ENCODE peak calls at places on chromosomes 3 and 15, in eight cellular contexts. One of them, this sample, is unnamed. For H3K4me1, the result is how much of the 10 kb centered on the place peaks cover.

GRCh38 chr3:158120330-158120729 is 10.4 kb downstream of the RSRC1 start:
- DNase-seq in hepatocyte: no peak
- DNase-seq in esophagus muscularis mucosa: no peak
- DNase-seq in fibroblast of lung: no peak
- DNase-seq in Panc1: no peak
- DNase-seq in A549: no peak
- DNase-seq in heart left ventricle: no peak
- DNase-seq in tibial artery: no peak
- DNase-seq in this sample: no peak

GRCh38 chr15:86743283-86743903 is 663.7 kb downstream of the AGBL1 start:
- DNase-seq in esophagus muscularis mucosa: no peak
- DNase-seq in tibial artery: no peak
- DNase-seq in Panc1: peak
- DNase-seq in fibroblast of lung: no peak
- DNase-seq in A549: peak
- DNase-seq in heart left ventricle: no peak
- DNase-seq in hepatocyte: peak
- DNase-seq in this sample: peak

GRCh38 chr15:75817151-75817935 is 25.9 kb upstream of the UBE2Q2 start:
- DNase-seq in A549: peak
- DNase-seq in tibial artery: no peak
- DNase-seq in hepatocyte: no peak
- DNase-seq in heart left ventricle: no peak
- DNase-seq in esophagus muscularis mucosa: no peak
- DNase-seq in fibroblast of lung: peak
- DNase-seq in Panc1: no peak
- DNase-seq in this sample: no peak

GRCh38 chr3:99114565-99115291 is 213.2 kb upstream of the DCBLD2 start:
- DNase-seq in hepatocyte: peak
- DNase-seq in esophagus muscularis mucosa: no peak
- DNase-seq in A549: peak
- DNase-seq in fibroblast of lung: peak
- DNase-seq in Panc1: no peak
- DNase-seq in tibial artery: no peak
- DNase-seq in heart left ventricle: no peak
- DNase-seq in this sample: no peak

GRCh38 chr3:87350367-87351199 is 74.2 kb upstream of the POU1F1 start:
- DNase-seq in heart left ventricle: no peak
- DNase-seq in tibial artery: no peak
- DNase-seq in hepatocyte: peak
- DNase-seq in fibroblast of lung: peak
- DNase-seq in Panc1: peak
- DNase-seq in esophagus muscularis mucosa: no peak
- DNase-seq in A549: peak
- DNase-seq in this sample: peak

GRCh38 chr15:31484369-31484951 is 157.8 kb downstream of the KLF13 start:
- DNase-seq in Panc1: no peak
- DNase-seq in tibial artery: peak
- DNase-seq in fibroblast of lung: no peak
- DNase-seq in A549: no peak
- DNase-seq in heart left ventricle: no peak
- DNase-seq in esophagus muscularis mucosa: no peak
- DNase-seq in hepatocyte: no peak
- DNase-seq in this sample: no peak

GRCh38 chr3:13461169-13462124 is 18.7 kb upstream of the HDAC11 start:
- DNase-seq in esophagus muscularis mucosa: no peak
- DNase-seq in fibroblast of lung: peak
- DNase-seq in tibial artery: no peak
- DNase-seq in hepatocyte: peak
- DNase-seq in A549: peak
- DNase-seq in Panc1: no peak
- DNase-seq in heart left ventricle: peak
- DNase-seq in this sample: peak

GRCh38 chr3:55481918-55482495 is 5.1 kb downstream of the WNT5A start:
- DNase-seq in Panc1: no peak
- DNase-seq in esophagus muscularis mucosa: no peak
- DNase-seq in A549: no peak
- DNase-seq in heart left ventricle: no peak
- DNase-seq in tibial artery: no peak
- DNase-seq in fibroblast of lung: peak
- DNase-seq in hepatocyte: peak
- DNase-seq in this sample: no peak

GRCh38 chr3:47000198-47000815 is 20.8 kb downstream of the NBEAL2 start:
- DNase-seq in esophagus muscularis mucosa: no peak
- DNase-seq in tibial artery: no peak
- DNase-seq in hepatocyte: no peak
- DNase-seq in fibroblast of lung: no peak
- DNase-seq in A549: no peak
- DNase-seq in Panc1: no peak
- DNase-seq in heart left ventricle: peak
- DNase-seq in this sample: no peak

GRCh38 chr15:86505951-86506350 is 426.3 kb downstream of the AGBL1 start:
- DNase-seq in tibial artery: no peak
- DNase-seq in heart left ventricle: no peak
- DNase-seq in hepatocyte: no peak
- DNase-seq in Panc1: no peak
- DNase-seq in A549: no peak
- DNase-seq in esophagus muscularis mucosa: no peak
- DNase-seq in fibroblast of lung: no peak
- DNase-seq in this sample: no peak

GRCh38 chr3:39414421-39414907 is 7.9 kb downstream of the RPSA start:
- DNase-seq in tibial artery: no peak
- DNase-seq in A549: peak
- DNase-seq in hepatocyte: no peak
- DNase-seq in esophagus muscularis mucosa: no peak
- DNase-seq in fibroblast of lung: peak
- DNase-seq in heart left ventricle: no peak
- DNase-seq in Panc1: no peak
- DNase-seq in this sample: no peak

GRCh38 chr15:50707878-50708427 is 21.4 kb upstream of the TRPM7 start:
- DNase-seq in Panc1: no peak
- DNase-seq in tibial artery: no peak
- DNase-seq in A549: no peak
- DNase-seq in fibroblast of lung: no peak
- DNase-seq in esophagus muscularis mucosa: no peak
- DNase-seq in heart left ventricle: no peak
- DNase-seq in hepatocyte: no peak
- DNase-seq in this sample: no peak

GRCh38 chr15:67082007-67082536 is 16.7 kb downstream of the SMAD3 start:
- DNase-seq in A549: no peak
- DNase-seq in heart left ventricle: no peak
- DNase-seq in fibroblast of lung: no peak
- DNase-seq in Panc1: no peak
- DNase-seq in esophagus muscularis mucosa: no peak
- DNase-seq in tibial artery: no peak
- DNase-seq in hepatocyte: no peak
- DNase-seq in this sample: peak

GRCh38 chr15:101641894-101642293 is 10.3 kb downstream of the TM2D3 start:
- DNase-seq in Panc1: no peak
- DNase-seq in esophagus muscularis mucosa: no peak
- DNase-seq in hepatocyte: no peak
- DNase-seq in tibial artery: no peak
- DNase-seq in fibroblast of lung: no peak
- DNase-seq in heart left ventricle: no peak
- DNase-seq in A549: no peak
- DNase-seq in this sample: no peak

DNA sequence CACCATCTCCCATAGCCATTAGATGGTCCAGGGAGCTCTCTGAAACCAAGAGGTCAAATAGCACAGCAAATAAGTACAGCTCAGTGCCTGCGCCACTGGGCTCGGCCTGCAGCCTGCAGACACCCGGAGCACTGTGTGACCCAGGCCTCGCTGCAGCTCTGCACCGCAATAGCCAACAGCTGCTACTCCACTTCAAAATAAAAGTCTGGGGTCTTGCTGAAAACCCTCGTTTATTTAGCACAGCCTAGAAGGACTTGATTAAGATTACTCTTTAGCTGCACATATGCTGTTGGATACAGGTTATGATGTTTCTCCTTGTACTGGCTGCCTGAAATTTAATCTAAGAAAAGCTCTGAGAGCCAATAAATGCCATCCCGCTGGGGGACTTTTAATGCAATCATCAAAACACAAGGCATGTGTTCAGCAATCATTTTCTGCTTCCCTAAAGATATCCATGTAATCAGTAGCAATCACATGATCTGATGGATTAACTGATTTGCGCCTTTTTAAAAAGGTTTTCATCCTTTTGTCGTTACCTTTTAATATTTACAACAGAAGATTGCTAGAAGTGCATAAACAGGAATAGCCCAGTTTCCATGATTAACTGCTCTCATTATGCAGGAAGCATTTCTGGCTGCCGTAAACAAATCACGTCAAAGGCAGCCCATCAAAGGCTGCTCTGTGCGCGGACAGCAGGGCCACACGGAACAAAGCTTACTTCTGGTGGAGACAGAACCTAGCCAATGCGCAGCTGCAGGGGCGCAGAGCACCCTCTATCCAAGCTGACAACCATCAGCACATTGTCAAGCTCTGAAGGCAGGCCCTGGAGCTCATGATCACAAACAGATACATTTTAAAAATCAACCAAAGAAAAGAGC is 58.8 kb downstream of the CLASP2 start:
- DNase-seq in hepatocyte: peak
- DNase-seq in fibroblast of lung: peak
- DNase-seq in tibial artery: peak
- DNase-seq in A549: peak
- DNase-seq in Panc1: no peak
- DNase-seq in heart left ventricle: peak
- DNase-seq in esophagus muscularis mucosa: no peak
- DNase-seq in this sample: no peak
- H3K4me3 ChIP-seq in hepatocyte: peak
- H3K4me3 ChIP-seq in fibroblast of lung: peak
- H3K4me3 ChIP-seq in tibial artery: peak
- H3K4me3 ChIP-seq in A549: peak
- H3K4me3 ChIP-seq in Panc1: peak
- H3K4me3 ChIP-seq in heart left ventricle: peak
- H3K4me3 ChIP-seq in esophagus muscularis mucosa: peak
- H3K4me3 ChIP-seq in this sample: peak

GRCh38 chr3:127820221-127820870 is 2.0 kb downstream of the MGLL start:
- DNase-seq in esophagus muscularis mucosa: no peak
- DNase-seq in hepatocyte: no peak
- DNase-seq in A549: peak
- DNase-seq in tibial artery: no peak
- DNase-seq in heart left ventricle: no peak
- DNase-seq in Panc1: no peak
- DNase-seq in fibroblast of lung: peak
- DNase-seq in this sample: peak
- TF ChIP-seq CTCF in esophagus muscularis mucosa: peak
- TF ChIP-seq CTCF in hepatocyte: no peak
- TF ChIP-seq CTCF in A549: no peak
- TF ChIP-seq CTCF in tibial artery: peak
- TF ChIP-seq CTCF in heart left ventricle: no peak
- TF ChIP-seq CTCF in Panc1: no peak
- TF ChIP-seq CTCF in fibroblast of lung: peak
- TF ChIP-seq CTCF in this sample: peak

DNA sequence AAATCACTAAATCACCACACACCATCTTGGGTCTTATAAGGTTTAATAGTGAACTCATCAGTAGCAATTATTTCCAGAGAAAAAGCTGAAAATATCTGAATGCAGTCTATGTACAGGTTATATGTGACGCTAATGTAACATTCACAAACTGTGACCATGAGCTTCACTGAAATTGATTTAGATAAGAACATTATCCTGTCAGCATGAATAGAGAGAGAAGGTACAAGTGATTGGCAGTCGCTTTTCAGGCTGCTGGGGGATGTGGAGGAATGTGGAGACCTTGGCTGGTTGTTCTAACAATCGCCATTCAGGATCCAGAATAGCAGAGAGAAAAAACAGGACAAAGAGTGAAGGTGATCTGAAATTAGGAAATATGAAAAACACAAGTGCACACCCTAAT is 98.1 kb downstream of the CADPS start:
- DNase-seq in tibial artery: no peak
- DNase-seq in fibroblast of lung: no peak
- DNase-seq in hepatocyte: no peak
- DNase-seq in heart left ventricle: no peak
- DNase-seq in esophagus muscularis mucosa: peak
- DNase-seq in A549: no peak
- DNase-seq in Panc1: no peak
- DNase-seq in this sample: no peak
- H3K4me1 ChIP-seq in tibial artery: under half
- H3K4me1 ChIP-seq in fibroblast of lung: under half
- H3K4me1 ChIP-seq in hepatocyte: under half
- H3K4me1 ChIP-seq in heart left ventricle: under half
- H3K4me1 ChIP-seq in esophagus muscularis mucosa: under half
- H3K4me1 ChIP-seq in A549: under half
- H3K4me1 ChIP-seq in Panc1: under half
- H3K4me1 ChIP-seq in this sample: under half

GRCh38 chr15:85168642-85169173 is 187.1 kb downstream of the PDE8A start:
- DNase-seq in hepatocyte: peak
- DNase-seq in tibial artery: no peak
- DNase-seq in A549: peak
- DNase-seq in heart left ventricle: no peak
- DNase-seq in Panc1: no peak
- DNase-seq in fibroblast of lung: peak
- DNase-seq in esophagus muscularis mucosa: no peak
- DNase-seq in this sample: peak
- H3K4me3 ChIP-seq in hepatocyte: no peak
- H3K4me3 ChIP-seq in tibial artery: no peak
- H3K4me3 ChIP-seq in A549: peak
- H3K4me3 ChIP-seq in heart left ventricle: peak
- H3K4me3 ChIP-seq in Panc1: peak
- H3K4me3 ChIP-seq in fibroblast of lung: no peak
- H3K4me3 ChIP-seq in esophagus muscularis mucosa: no peak
- H3K4me3 ChIP-seq in this sample: peak

DNA sequence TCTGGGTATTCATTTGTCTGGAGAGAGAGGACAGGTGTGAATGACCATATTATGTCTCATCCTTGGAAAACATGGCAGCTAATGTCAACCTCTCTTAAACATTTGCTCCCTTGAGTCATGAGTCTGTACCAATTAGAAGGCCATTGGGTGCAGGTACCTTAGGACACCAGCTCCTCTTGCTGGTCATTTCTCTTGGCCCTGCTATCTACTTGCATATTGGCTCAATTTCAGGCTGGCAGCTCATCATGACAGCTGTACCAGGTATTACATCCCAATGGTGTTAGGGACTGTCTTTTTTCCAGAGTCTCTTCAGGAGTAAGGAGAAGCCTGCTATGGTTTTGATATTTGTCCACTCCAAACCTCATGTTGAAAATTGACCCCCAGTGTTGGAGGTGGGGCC is 92.2 kb upstream of the ANKRD28 start:
- DNase-seq in Panc1: no peak
- DNase-seq in fibroblast of lung: no peak
- DNase-seq in hepatocyte: no peak
- DNase-seq in tibial artery: no peak
- DNase-seq in heart left ventricle: no peak
- DNase-seq in A549: no peak
- DNase-seq in esophagus muscularis mucosa: peak
- DNase-seq in this sample: no peak
- TF ChIP-seq CTCF in Panc1: no peak
- TF ChIP-seq CTCF in fibroblast of lung: no peak
- TF ChIP-seq CTCF in hepatocyte: no peak
- TF ChIP-seq CTCF in tibial artery: no peak
- TF ChIP-seq CTCF in heart left ventricle: no peak
- TF ChIP-seq CTCF in A549: no peak
- TF ChIP-seq CTCF in esophagus muscularis mucosa: no peak
- TF ChIP-seq CTCF in this sample: no peak